ENCODE peak calls at places on chromosome 17, in four cellular contexts. H is HEK293T, D is ELF-1, G is stomach. O is an unnamed sample.

GRCh38 chr17:28917465-28917864 is 14.6 kb upstream of the DHRS13 start:
- DNase-seq in G (no peak), D (no peak), H (no peak), O (no peak)

GRCh38 chr17:76672270-76672851 is 28.8 kb upstream of the ST6GALNAC1 start:
- DNase-seq in D (no peak), G (no peak), H (peak; percentile 6), O (no peak)

GRCh38 chr17:55895112-55895759 is 144.4 kb downstream of the PCTP start:
- DNase-seq in D (no peak), H (no peak), G (no peak), O (no peak)

GRCh38 chr17:2724783-2725164 is 13.2 kb upstream of the CLUH start:
- DNase-seq in H (peak; percentile 80), G (peak; percentile 46), D (peak; percentile 81), O (no peak)

GRCh38 chr17:78403822-78404221 is 25.4 kb downstream of the PGS1 start:
- DNase-seq in G (no peak), D (no peak), H (no peak), O (no peak)

GRCh38 chr17:64400644-64401043 is 10.0 kb upstream of the PECAM1 start:
- DNase-seq in H (no peak), G (no peak), D (no peak), O (no peak)

GRCh38 chr17:76382305-76382802 is 2.1 kb upstream of the SPHK1 start:
- DNase-seq in G (no peak), H (no peak), D (peak; percentile 76), O (no peak)

GRCh38 chr17:58666858-58667267 is 25.0 kb downstream of the TEX14 start:
- DNase-seq in G (peak; percentile 74), H (no peak), D (peak; percentile 45), O (no peak)

GRCh38 chr17:44832821-44833220 is 2.7 kb upstream of the GJC1 start:
- DNase-seq in D (peak; percentile 84), G (no peak), H (no peak), O (no peak)

GRCh38 chr17:43832976-43833829 is at the start of gene MPP3:
- DNase-seq in D (peak; percentile 31), G (peak; percentile 78), H (peak; percentile 91), O (no peak)

GRCh38 chr17:39925282-39926134 is 1.9 kb downstream of the ORMDL3 start:
- DNase-seq in G (no peak), D (peak; percentile 77), H (no peak), O (no peak)

GRCh38 chr17:38674013-38674748 is 576 bp downstream of the EPOP start:
- DNase-seq in D (peak; percentile 55), G (peak; percentile 27), H (no peak), O (no peak)

GRCh38 chr17:71441098-71441497 is 679.7 kb upstream of the SOX9 start:
- DNase-seq in D (no peak), G (no peak), H (peak; percentile 14), O (no peak)

GRCh38 chr17:15171433-15172047 is 93.6 kb downstream of the PMP22 start:
- DNase-seq in H (peak; percentile 73), D (peak; percentile 83), G (peak; percentile 57), O (no peak)

GRCh38 chr17:78140169-78141051 is 5.8 kb upstream of the C17orf99 start:
- DNase-seq in D (peak; percentile 99), H (peak; percentile 100), G (peak; percentile 96), O (peak; percentile 73)

GRCh38 chr17:1759529-1759928 is 2.3 kb upstream of the SERPINF1 start:
- DNase-seq in D (no peak), G (no peak), H (no peak), O (no peak)

GRCh38 chr17:75508122-75508719 is 7.1 kb downstream of the CASKIN2 start:
- DNase-seq in D (no peak), H (no peak), G (no peak), O (no peak)

GRCh38 chr17:31527606-31528005 is 136.1 kb downstream of the RAB11FIP4 start:
- DNase-seq in H (no peak), D (no peak), G (no peak), O (no peak)